ENCODE peak calls at places on chromosomes 13 and 19, in ten cellular contexts. K is stimulated activated CD4-positive, alpha-beta T cell treated with anti-CD3 and anti-CD28 coated beads, Interleukin-12 subunit alpha, Interleukin-12 subunit beta, amount 100 ng/mL, for 48 hours; J is activated naive CD4-positive, alpha-beta T cell treated with anti-CD3 and anti-CD28 coated beads, Interleukin-2, amount 10 ng/mL, durations not matched to agents 7 days and 5 days; L is tibial artery; F is amygdala; N is NCI-H1105; W is heart left ventricle; Z is T-helper 1 cell; T is WTC11; C is activated CD8-positive, alpha-beta memory T cell treated with anti-CD3 and anti-CD28 coated beads, Interleukin-2, amount 50 U/mL, for 48 hours. V is an unnamed sample.

GRCh38 chr13:112849500-112849899 is 119.5 kb upstream of the MCF2L start:
- DNase-seq in F (no peak), J (no peak), Z (no peak), W (no peak), N (peak; percentile 100), T (no peak), C (no peak), L (no peak), K (no peak), V (no peak)

GRCh38 chr13:110419391-110419791 is 112.3 kb downstream of the COL4A2 start:
- DNase-seq in W (no peak), N (no peak), K (no peak), J (no peak), L (no peak), C (no peak), F (no peak), Z (no peak), T (no peak), V (no peak)

GRCh38 chr19:3591876-3592613 is 6.8 kb downstream of the GIPC3 start:
- DNase-seq in N (no peak), W (no peak), L (peak; percentile 65), Z (no peak), F (no peak), J (no peak), T (no peak), C (no peak), K (no peak), V (no peak)

GRCh38 chr13:77779461-77780272 is 82.2 kb downstream of the SLAIN1 start:
- DNase-seq in T (no peak), C (no peak), L (no peak), K (no peak), F (no peak), J (peak; percentile 57), Z (no peak), W (no peak), N (peak; percentile 25), V (peak; percentile 69)

GRCh38 chr19:5971714-5972354 is 6.1 kb downstream of the RANBP3 start:
- DNase-seq in L (no peak), W (no peak), T (no peak), N (no peak), Z (no peak), C (no peak), K (no peak), J (no peak), F (no peak), V (no peak)

GRCh38 chr13:77118134-77118533 is 91.2 kb upstream of the FBXL3 start:
- DNase-seq in L (no peak), T (peak; percentile 12), Z (no peak), N (no peak), C (no peak), K (no peak), W (no peak), F (no peak), J (no peak), V (no peak)

GRCh38 chr13:83881917-83882625 is at the start of gene SLITRK1:
- DNase-seq in W (no peak), J (peak; percentile 41), K (no peak), L (peak; percentile 59), C (no peak), T (peak; percentile 93), Z (no peak), N (no peak), F (peak; percentile 35), V (no peak)

GRCh38 chr19:2053601-2054389 is 2.8 kb upstream of the MKNK2 start:
- DNase-seq in W (peak; percentile 89), N (no peak), F (no peak), T (no peak), L (peak; percentile 72), C (no peak), K (no peak), Z (no peak), J (no peak), V (no peak)

GRCh38 chr13:113879506-113880360 is 15.9 kb upstream of the GAS6 start:
- DNase-seq in J (no peak), N (no peak), T (no peak), K (no peak), Z (no peak), W (peak; percentile 70), L (peak; percentile 56), C (no peak), F (no peak), V (no peak)

GRCh38 chr19:58381460-58382220 is 810 bp upstream of the ZNF837 start:
- DNase-seq in L (no peak), J (no peak), T (no peak), Z (no peak), F (no peak), C (peak; percentile 55), W (no peak), N (no peak), K (no peak), V (no peak)

GRCh38 chr13:28754698-28755545 is 36.2 kb upstream of the SLC46A3 start:
- DNase-seq in N (no peak), T (peak; percentile 60), W (peak; percentile 44), Z (no peak), J (peak; percentile 38), F (no peak), K (no peak), C (no peak), L (no peak), V (no peak)

GRCh38 chr19:843180-843835 is 2.5 kb downstream of the PRTN3 start:
- DNase-seq in W (no peak), K (no peak), C (no peak), Z (no peak), T (peak; percentile 62), L (no peak), F (no peak), J (no peak), N (no peak), V (no peak)

GRCh38 chr19:41327499-41328156 is 17.7 kb downstream of the CCDC97 start:
- DNase-seq in K (peak; percentile 66), F (no peak), N (no peak), J (peak; percentile 83), Z (peak; percentile 72), C (peak; percentile 90), L (peak; percentile 87), T (peak; percentile 40), W (peak; percentile 78), V (peak; percentile 92)

GRCh38 chr19:49896863-49897621 is at the start of gene IL4I1:
- DNase-seq in J (peak; percentile 67), C (peak; percentile 78), K (no peak), F (no peak), T (no peak), Z (peak; percentile 56), N (no peak), L (no peak), W (no peak), V (peak; percentile 88)

GRCh38 chr13:80249906-80250513 is 90.9 kb downstream of the SPRY2 start:
- DNase-seq in N (no peak), W (no peak), C (no peak), J (no peak), L (no peak), T (no peak), K (no peak), F (no peak), Z (no peak), V (no peak)

GRCh38 chr13:44259045-44260042 is 114.3 kb upstream of the SERP2 start:
- DNase-seq in K (peak; percentile 77), T (no peak), Z (peak; percentile 30), N (no peak), F (no peak), C (peak; percentile 73), J (peak; percentile 67), W (peak; percentile 44), L (no peak), V (peak; percentile 96)

GRCh38 chr13:96403241-96403640 is 313.3 kb downstream of the HS6ST3 start:
- DNase-seq in J (no peak), K (no peak), F (no peak), W (no peak), T (no peak), L (no peak), C (no peak), Z (no peak), N (no peak), V (no peak)

GRCh38 chr13:44212633-44213387 is 160.8 kb upstream of the SERP2 start:
- DNase-seq in F (no peak), Z (no peak), J (no peak), T (no peak), L (no peak), W (no peak), C (no peak), N (no peak), K (no peak), V (no peak)

GRCh38 chr19:42045575-42045974 is 24.4 kb downstream of the GRIK5 start:
- DNase-seq in C (no peak), Z (no peak), K (no peak), N (no peak), F (no peak), J (no peak), W (no peak), L (no peak), T (no peak), V (no peak)

GRCh38 chr19:7115721-7116120 is 46.2 kb downstream of the ZNF557 start:
- DNase-seq in T (no peak), F (peak; percentile 8), J (no peak), N (no peak), Z (no peak), C (no peak), K (no peak), W (no peak), L (no peak), V (no peak)

GRCh38 chr13:73722120-73722519 is 412.1 kb downstream of the KLF12 start:
- DNase-seq in W (no peak), J (no peak), L (no peak), K (no peak), T (no peak), F (no peak), C (no peak), N (no peak), Z (no peak), V (no peak)

GRCh38 chr13:42876810-42877550 is 95.6 kb downstream of the FAM216B start:
- DNase-seq in F (no peak), C (no peak), J (no peak), L (no peak), Z (no peak), K (no peak), T (no peak), W (no peak), N (no peak), V (no peak)

GRCh38 chr13:28347456-28348371 is 147.2 kb downstream of the FLT1 start:
- DNase-seq in J (peak; percentile 29), C (no peak), L (no peak), Z (no peak), N (no peak), T (no peak), W (no peak), K (no peak), F (no peak), V (no peak)